ENCODE peak calls at places on chromosome 11, in five cellular contexts. One of them, this sample, is unnamed.
A peak's percentile ranks its signal among the peaks of the same experiment; 100 is the strongest.

GRCh38 chr11:67996622-67997459 is 7.1 kb downstream of the UNC93B1 start:
- DNase-seq in GM23338: peak; percentile 95
- DNase-seq in PC-3: peak; percentile 56
- DNase-seq in OCI-LY7: peak; percentile 89
- DNase-seq in HCT116: peak; percentile 89
- DNase-seq in this sample: peak; percentile 73

GRCh38 chr11:93476796-93477195 is 66.4 kb downstream of the SMCO4 start:
- DNase-seq in GM23338: no peak
- DNase-seq in OCI-LY7: no peak
- DNase-seq in PC-3: peak; percentile 98
- DNase-seq in HCT116: no peak
- DNase-seq in this sample: peak; percentile 76

GRCh38 chr11:69418576-69419296 is 62.7 kb upstream of the LINC01488 start:
- DNase-seq in HCT116: no peak
- DNase-seq in GM23338: no peak
- DNase-seq in PC-3: no peak
- DNase-seq in OCI-LY7: no peak
- DNase-seq in this sample: no peak

GRCh38 chr11:8070417-8071101 is 10.5 kb upstream of the TUB start:
- DNase-seq in OCI-LY7: peak; percentile 33
- DNase-seq in PC-3: peak; percentile 50
- DNase-seq in HCT116: peak; percentile 21
- DNase-seq in GM23338: peak; percentile 60
- DNase-seq in this sample: peak; percentile 75

GRCh38 chr11:991711-992307 is 44.7 kb downstream of the MUC6 start:
- DNase-seq in GM23338: no peak
- DNase-seq in PC-3: no peak
- DNase-seq in HCT116: no peak
- DNase-seq in OCI-LY7: no peak
- DNase-seq in this sample: no peak

GRCh38 chr11:16924826-16925494 is 89.3 kb downstream of the PLEKHA7 start:
- DNase-seq in OCI-LY7: no peak
- DNase-seq in PC-3: peak; percentile 96
- DNase-seq in HCT116: peak; percentile 78
- DNase-seq in GM23338: peak; percentile 86
- DNase-seq in this sample: peak; percentile 40

GRCh38 chr11:21514298-21514697 is 678.6 kb upstream of the ANO5 start:
- DNase-seq in HCT116: no peak
- DNase-seq in PC-3: peak; percentile 3
- DNase-seq in OCI-LY7: peak; percentile 1
- DNase-seq in GM23338: peak; percentile 36
- DNase-seq in this sample: peak; percentile 17

GRCh38 chr11:36425593-36426206 is 84.4 kb downstream of the TRAF6 start:
- DNase-seq in PC-3: no peak
- DNase-seq in GM23338: no peak
- DNase-seq in OCI-LY7: no peak
- DNase-seq in HCT116: no peak
- DNase-seq in this sample: no peak

GRCh38 chr11:115493905-115494304 is 10.3 kb downstream of the CADM1 start:
- DNase-seq in GM23338: no peak
- DNase-seq in OCI-LY7: no peak
- DNase-seq in PC-3: no peak
- DNase-seq in HCT116: no peak
- DNase-seq in this sample: no peak

GRCh38 chr11:124793466-124794278 is 6.5 kb downstream of the MSANTD2 start:
- DNase-seq in HCT116: peak; percentile 43
- DNase-seq in GM23338: peak; percentile 90
- DNase-seq in OCI-LY7: peak; percentile 72
- DNase-seq in PC-3: peak; percentile 82
- DNase-seq in this sample: peak; percentile 70

GRCh38 chr11:19344661-19345518 is 104.1 kb upstream of the E2F8 start:
- DNase-seq in PC-3: peak; percentile 84
- DNase-seq in GM23338: peak; percentile 90
- DNase-seq in HCT116: no peak
- DNase-seq in OCI-LY7: no peak
- DNase-seq in this sample: peak; percentile 86

GRCh38 chr11:86865436-86865835 is 65.1 kb downstream of the PRSS23 start:
- DNase-seq in PC-3: no peak
- DNase-seq in OCI-LY7: no peak
- DNase-seq in GM23338: no peak
- DNase-seq in HCT116: no peak
- DNase-seq in this sample: no peak

GRCh38 chr11:93526058-93526633 is 17.0 kb downstream of the SMCO4 start:
- DNase-seq in OCI-LY7: peak; percentile 41
- DNase-seq in HCT116: no peak
- DNase-seq in GM23338: no peak
- DNase-seq in PC-3: no peak
- DNase-seq in this sample: no peak

GRCh38 chr11:10317776-10318526 is 13.1 kb downstream of the ADM start:
- DNase-seq in PC-3: no peak
- DNase-seq in GM23338: no peak
- DNase-seq in OCI-LY7: peak; percentile 86
- DNase-seq in HCT116: no peak
- DNase-seq in this sample: no peak

GRCh38 chr11:123576501-123576900 is 77.9 kb downstream of the SCN3B start:
- DNase-seq in HCT116: no peak
- DNase-seq in PC-3: no peak
- DNase-seq in OCI-LY7: no peak
- DNase-seq in GM23338: no peak
- DNase-seq in this sample: no peak

GRCh38 chr11:59102259-59102765 is 4.7 kb upstream of the FAM111B start:
- DNase-seq in PC-3: peak; percentile 68
- DNase-seq in HCT116: no peak
- DNase-seq in GM23338: peak; percentile 96
- DNase-seq in OCI-LY7: peak; percentile 94
- DNase-seq in this sample: peak; percentile 62

GRCh38 chr11:10540546-10540914 is 457 bp downstream of the RNF141 start:
- DNase-seq in GM23338: peak; percentile 58
- DNase-seq in HCT116: no peak
- DNase-seq in OCI-LY7: peak; percentile 13
- DNase-seq in PC-3: no peak
- DNase-seq in this sample: no peak

GRCh38 chr11:121418625-121419114 is 33.4 kb upstream of the SORL1 start:
- DNase-seq in PC-3: no peak
- DNase-seq in GM23338: no peak
- DNase-seq in HCT116: no peak
- DNase-seq in OCI-LY7: peak; percentile 94
- DNase-seq in this sample: no peak

GRCh38 chr11:90783111-90783510 is 560.3 kb upstream of the CHORDC1 start:
- DNase-seq in PC-3: no peak
- DNase-seq in HCT116: no peak
- DNase-seq in OCI-LY7: no peak
- DNase-seq in GM23338: no peak
- DNase-seq in this sample: no peak
- H3K9me2 ChIP-seq in PC-3: no peaks in the 10 kb centered on the region
- H3K9me2 ChIP-seq in HCT116: no peaks in the 10 kb centered on the region
- H3K9me2 ChIP-seq in OCI-LY7: no peaks in the 10 kb centered on the region
- H3K9me2 ChIP-seq in GM23338: peaks cover 4% of the 10 kb centered on the region
- H3K9me2 ChIP-seq in this sample: no peaks in the 10 kb centered on the region

GRCh38 chr11:131561486-131561885 is 191.1 kb downstream of the NTM start:
- DNase-seq in GM23338: peak; percentile 60
- DNase-seq in OCI-LY7: no peak
- DNase-seq in PC-3: no peak
- DNase-seq in HCT116: no peak
- DNase-seq in this sample: peak; percentile 55
- H3K27ac ChIP-seq in GM23338: no peak overlapping the region
- H3K27ac ChIP-seq in OCI-LY7: no peak overlapping the region
- H3K27ac ChIP-seq in PC-3: no peak overlapping the region
- H3K27ac ChIP-seq in HCT116: no peak overlapping the region
- H3K27ac ChIP-seq in this sample: no peak overlapping the region

GRCh38 chr11:71341173-71341572 is 88.8 kb upstream of the SHANK2 start:
- DNase-seq in OCI-LY7: no peak
- DNase-seq in GM23338: no peak
- DNase-seq in HCT116: no peak
- DNase-seq in PC-3: no peak
- DNase-seq in this sample: no peak
- H3K9me2 ChIP-seq in OCI-LY7: no peaks in the 10 kb centered on the region
- H3K9me2 ChIP-seq in GM23338: peaks cover 12% of the 10 kb centered on the region
- H3K9me2 ChIP-seq in HCT116: no peaks in the 10 kb centered on the region
- H3K9me2 ChIP-seq in PC-3: no peaks in the 10 kb centered on the region
- H3K9me2 ChIP-seq in this sample: no peaks in the 10 kb centered on the region

DNA sequence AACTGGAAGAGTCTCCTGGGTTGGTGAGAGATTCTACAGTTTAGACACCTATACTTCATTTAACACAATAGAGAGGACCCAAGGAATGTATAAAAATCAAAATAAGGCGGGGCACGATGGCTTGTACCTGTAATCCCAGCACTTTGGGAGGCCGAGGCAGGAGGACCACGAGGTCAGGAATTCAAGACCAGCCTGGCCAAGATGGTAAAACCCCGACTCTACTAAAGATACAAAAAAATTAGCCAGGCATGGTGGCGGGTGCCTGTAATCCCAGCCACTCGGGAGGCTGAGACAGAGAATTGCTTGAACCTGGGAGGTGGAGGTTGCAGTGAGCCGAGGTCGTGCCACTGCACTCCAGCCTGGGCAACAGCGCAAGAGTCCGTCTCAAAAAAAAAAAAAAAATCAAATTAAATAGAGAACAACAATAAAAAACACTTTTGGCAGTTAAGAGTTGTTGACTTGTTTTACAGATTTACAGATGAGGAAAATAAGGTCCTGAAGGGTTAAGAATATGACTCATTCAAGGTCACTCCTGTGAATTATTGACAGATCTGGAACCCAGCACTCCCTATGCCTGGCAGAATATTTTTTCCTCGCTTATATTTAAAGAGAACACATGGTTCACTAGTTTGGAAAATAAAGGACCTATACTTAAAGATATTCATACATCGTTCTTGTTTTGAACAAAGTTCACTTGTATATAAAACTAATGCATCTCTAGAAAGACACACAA is 5.2 kb downstream of the LGR4 start:
- DNase-seq in OCI-LY7: no peak
- DNase-seq in PC-3: no peak
- DNase-seq in HCT116: no peak
- DNase-seq in GM23338: no peak
- DNase-seq in this sample: no peak
- H3K27ac ChIP-seq in OCI-LY7: no peak overlapping the region
- H3K27ac ChIP-seq in PC-3: peak overlapping the region; percentile 81
- H3K27ac ChIP-seq in HCT116: no peak overlapping the region
- H3K27ac ChIP-seq in GM23338: no peak overlapping the region
- H3K27ac ChIP-seq in this sample: peak overlapping the region; percentile 98

GRCh38 chr11:65172600-65172999 is 2.6 kb downstream of the SPDYC start:
- DNase-seq in PC-3: no peak
- DNase-seq in HCT116: no peak
- DNase-seq in OCI-LY7: no peak
- DNase-seq in GM23338: no peak
- DNase-seq in this sample: no peak
- H3K9me2 ChIP-seq in PC-3: no peaks in the 10 kb centered on the region
- H3K9me2 ChIP-seq in HCT116: no peaks in the 10 kb centered on the region
- H3K9me2 ChIP-seq in OCI-LY7: no peaks in the 10 kb centered on the region
- H3K9me2 ChIP-seq in GM23338: no peaks in the 10 kb centered on the region
- H3K9me2 ChIP-seq in this sample: no peaks in the 10 kb centered on the region

DNA sequence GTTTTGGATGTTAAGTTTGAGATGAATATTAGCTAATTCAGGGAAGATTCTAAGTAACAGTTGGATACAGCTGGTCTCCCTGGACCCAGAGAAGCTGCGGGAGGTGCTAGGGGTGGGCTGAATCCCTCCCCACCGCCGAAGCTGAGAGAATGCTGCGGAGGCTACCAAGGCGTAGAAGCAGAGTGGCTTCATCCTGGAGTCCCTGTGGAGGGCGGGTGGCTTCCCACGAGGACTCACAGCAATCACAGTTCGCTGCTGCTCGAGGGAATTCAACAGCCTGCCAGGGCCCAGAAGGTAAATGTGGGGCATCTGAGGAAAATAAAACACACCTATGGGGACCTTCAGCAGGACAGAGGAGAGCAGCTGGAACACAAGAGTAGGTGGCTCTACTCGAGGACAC is 11.1 kb upstream of the B3GAT1 start:
- DNase-seq in HCT116: no peak
- DNase-seq in PC-3: no peak
- DNase-seq in GM23338: no peak
- DNase-seq in OCI-LY7: no peak
- DNase-seq in this sample: no peak
- H3K27ac ChIP-seq in HCT116: no peak overlapping the region
- H3K27ac ChIP-seq in PC-3: no peak overlapping the region
- H3K27ac ChIP-seq in GM23338: no peak overlapping the region
- H3K27ac ChIP-seq in OCI-LY7: no peak overlapping the region
- H3K27ac ChIP-seq in this sample: no peak overlapping the region

GRCh38 chr11:75632450-75632849 is 36.4 kb downstream of the MAP6 start:
- DNase-seq in PC-3: no peak
- DNase-seq in HCT116: no peak
- DNase-seq in OCI-LY7: no peak
- DNase-seq in GM23338: no peak
- DNase-seq in this sample: no peak
- H3K9me2 ChIP-seq in PC-3: no peaks in the 10 kb centered on the region
- H3K9me2 ChIP-seq in HCT116: no peaks in the 10 kb centered on the region
- H3K9me2 ChIP-seq in OCI-LY7: no peaks in the 10 kb centered on the region
- H3K9me2 ChIP-seq in GM23338: peaks cover 3% of the 10 kb centered on the region
- H3K9me2 ChIP-seq in this sample: no peaks in the 10 kb centered on the region

GRCh38 chr11:73787643-73788537 is at the start of gene MRPL48:
- DNase-seq in PC-3: peak; percentile 98
- DNase-seq in HCT116: peak; percentile 91
- DNase-seq in GM23338: peak; percentile 89
- DNase-seq in OCI-LY7: peak; percentile 92
- DNase-seq in this sample: peak; percentile 98

GRCh38 chr11:73795925-73796632 is 8.4 kb downstream of the MRPL48 start:
- DNase-seq in PC-3: no peak
- DNase-seq in GM23338: peak; percentile 57
- DNase-seq in OCI-LY7: no peak
- DNase-seq in HCT116: no peak
- DNase-seq in this sample: no peak

GRCh38 chr11:73787051-73787642 is 527 bp upstream of the MRPL48 start:
- DNase-seq in HCT116: no peak
- DNase-seq in GM23338: no peak
- DNase-seq in OCI-LY7: peak; percentile 32
- DNase-seq in PC-3: no peak
- DNase-seq in this sample: peak; percentile 19

GRCh38 chr11:73797457-73797856 is 9.8 kb downstream of the MRPL48 start:
- DNase-seq in PC-3: no peak
- DNase-seq in GM23338: no peak
- DNase-seq in HCT116: no peak
- DNase-seq in OCI-LY7: no peak
- DNase-seq in this sample: no peak

GRCh38 chr11:73792584-73792983 is 4.9 kb downstream of the MRPL48 start:
- DNase-seq in HCT116: no peak
- DNase-seq in PC-3: no peak
- DNase-seq in GM23338: no peak
- DNase-seq in OCI-LY7: no peak
- DNase-seq in this sample: no peak
- H3K27ac ChIP-seq in HCT116: no peak overlapping the region
- H3K27ac ChIP-seq in PC-3: no peak overlapping the region
- H3K27ac ChIP-seq in GM23338: no peak overlapping the region
- H3K27ac ChIP-seq in OCI-LY7: peak overlapping the region; percentile 3
- H3K27ac ChIP-seq in this sample: no peak overlapping the region

This sample was measured in GM23248.